ENCODE peak calls at places on chromosomes 4 and X, in four cellular contexts. U is neuronal stem cell, C is H9, Z is mesenchymal stem cell. O is an unnamed sample.

GRCh38 chr4:57104706-57105560 is 5.3 kb downstream of the IGFBP7 start:
- DNase-seq in U (no peak), C (no peak), Z (peak; percentile 79), O (no peak)

GRCh38 chrX:96004386-96004785 is 680.3 kb upstream of the DIAPH2 start:
- DNase-seq in U (no peak), C (no peak), Z (peak; percentile 48), O (no peak)

GRCh38 chr4:39085891-39086290 is 23.9 kb downstream of the KLHL5 start:
- DNase-seq in U (no peak), C (no peak), Z (no peak), O (no peak)

GRCh38 chr4:145887241-145887964 is 51.2 kb downstream of the ZNF827 start:
- DNase-seq in U (no peak), C (no peak), Z (peak; percentile 60), O (peak; percentile 36)

GRCh38 chr4:16418814-16419213 is 192.5 kb upstream of the TAPT1 start:
- DNase-seq in U (no peak), C (no peak), Z (no peak), O (no peak)

GRCh38 chrX:118751950-118752783 is 24.8 kb downstream of the IL13RA1 start:
- DNase-seq in U (no peak), C (no peak), Z (no peak), O (no peak)

GRCh38 chr4:102217345-102217744 is 127.9 kb downstream of the SLC39A8 start:
- DNase-seq in U (no peak), C (no peak), Z (no peak), O (no peak)

GRCh38 chr4:138053601-138054322 is 188.4 kb downstream of the SLC7A11 start:
- DNase-seq in U (no peak), C (no peak), Z (peak; percentile 95), O (no peak)

GRCh38 chr4:96036781-96037180 is 196.9 kb downstream of the PDHA2 start:
- DNase-seq in U (no peak), C (no peak), Z (no peak), O (no peak)

GRCh38 chr4:114782842-114783595 is 184.4 kb downstream of the UGT8 start:
- DNase-seq in U (peak; percentile 9), C (no peak), Z (peak; percentile 1), O (no peak)

GRCh38 chr4:121514443-121514842 is 133.6 kb upstream of the QRFPR start:
- DNase-seq in U (no peak), C (peak; percentile 86), Z (no peak), O (peak; percentile 65)

GRCh38 chr4:169540774-169541173 is 71.6 kb downstream of the NEK1 start:
- DNase-seq in U (no peak), C (no peak), Z (no peak), O (no peak)

GRCh38 chrX:86192827-86193226 is 44.6 kb downstream of the DACH2 start:
- DNase-seq in U (no peak), C (no peak), Z (no peak), O (no peak)

GRCh38 chrX:18574591-18574990 is 97.3 kb downstream of the RS1 start:
- DNase-seq in U (no peak), C (no peak), Z (peak; percentile 77), O (no peak)

GRCh38 chrX:12052109-12052508 is 86.2 kb upstream of the FRMPD4 start:
- DNase-seq in U (no peak), C (no peak), Z (no peak), O (no peak)

GRCh38 chrX:72247206-72247944 is 8.5 kb upstream of the ERCC6L start:
- DNase-seq in U (no peak), C (no peak), Z (no peak), O (no peak)

GRCh38 chr4:152938237-152938969 is 2.3 kb downstream of the FHDC1 start:
- DNase-seq in U (no peak), C (no peak), Z (no peak), O (no peak)
- H2BK12ac ChIP-seq in U (no peak overlapping the region), C (no peak overlapping the region), Z (no peak overlapping the region), O (no peak overlapping the region)

DNA sequence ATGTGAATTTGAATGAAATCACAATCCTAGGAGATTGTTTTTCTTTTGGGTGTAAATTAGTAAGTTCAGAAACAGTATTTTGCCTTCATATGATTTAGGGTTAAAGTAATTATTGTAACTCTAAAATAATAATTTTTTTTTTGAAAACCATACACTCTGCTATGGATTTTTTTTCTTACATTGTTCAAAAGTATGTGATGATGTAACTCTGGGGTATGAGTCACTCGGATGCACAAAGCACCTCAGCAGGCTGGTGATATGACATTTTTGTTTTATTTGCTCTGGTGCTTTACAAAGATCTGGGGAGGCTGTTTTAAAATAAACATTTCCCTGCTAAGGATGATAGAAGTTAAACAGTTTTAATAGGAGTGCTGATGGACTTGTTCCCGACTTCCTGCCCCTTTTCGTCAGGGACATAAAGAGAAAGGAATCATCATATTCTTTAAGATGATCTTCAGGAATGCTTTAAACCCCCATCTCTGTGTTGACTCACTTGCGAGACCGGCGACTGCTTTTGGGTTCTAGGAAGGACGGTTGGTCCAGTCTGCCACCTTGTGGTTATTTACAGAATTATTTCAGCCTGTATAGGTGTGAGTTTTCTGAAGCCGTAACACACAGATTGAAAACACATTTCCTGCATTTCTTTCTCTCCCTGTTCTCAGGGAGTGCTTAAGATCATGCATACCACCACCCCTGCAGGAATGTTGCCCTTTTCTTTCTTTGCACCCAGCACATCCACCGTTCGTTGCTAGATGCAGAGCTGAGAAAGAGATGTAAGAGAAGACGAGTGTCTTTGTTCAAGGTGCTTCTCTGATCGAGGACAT is 72.5 kb downstream of the RAPGEF2 start:
- DNase-seq in U (peak; percentile 72), C (peak; percentile 77), Z (peak; percentile 91), O (peak; percentile 57)
- H3K9ac ChIP-seq in U (no peak overlapping the region), C (no peak overlapping the region), Z (peak overlapping the region; percentile 66), O (no peak overlapping the region)

GRCh38 chr4:172957216-172957615 is 211.4 kb upstream of the GALNT7 start:
- DNase-seq in U (no peak), C (no peak), Z (no peak), O (no peak)

GRCh38 chr4:172950990-172951389 is 217.6 kb upstream of the GALNT7 start:
- DNase-seq in U (no peak), C (no peak), Z (no peak), O (no peak)

GRCh38 chr4:172953896-172954568 is 214.6 kb upstream of the GALNT7 start:
- DNase-seq in U (no peak), C (no peak), Z (peak; percentile 11), O (no peak)

DNA sequence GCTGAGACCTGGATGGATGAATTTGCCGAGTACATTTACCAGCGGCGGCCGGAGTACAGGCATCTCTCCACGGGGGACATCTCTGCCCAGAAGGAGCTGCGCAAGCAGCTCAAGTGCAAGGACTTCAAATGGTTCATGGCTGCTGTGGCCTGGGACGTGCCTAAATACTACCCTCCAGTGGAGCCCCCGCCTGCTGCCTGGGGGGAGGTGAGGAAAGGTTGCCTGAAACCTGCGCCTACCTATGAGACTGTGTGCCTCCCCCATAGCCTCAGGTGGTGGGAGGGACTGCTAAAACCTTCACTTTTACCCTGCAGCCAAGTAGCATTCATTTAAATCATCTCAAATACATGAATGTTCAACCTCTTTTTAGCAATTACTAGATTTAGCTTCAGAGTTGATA is 216.6 kb upstream of the GALNT7 start:
- DNase-seq in U (no peak), C (peak; percentile 40), Z (no peak), O (no peak)
- H2BK12ac ChIP-seq in U (no peak overlapping the region), C (no peak overlapping the region), Z (no peak overlapping the region), O (no peak overlapping the region)

GRCh38 chrX:1894656-1895055 is 279.8 kb downstream of the ASMT start:
- DNase-seq in U (no peak), C (no peak), Z (no peak), O (no peak)
- H3K9ac ChIP-seq in U (no peak overlapping the region), C (no peak overlapping the region), Z (no peak overlapping the region), O (no peak overlapping the region)

GRCh38 chr4:784401-785331 is 41.3 kb downstream of the CPLX1 start:
- DNase-seq in U (no peak), C (no peak), Z (no peak), O (no peak)

GRCh38 chr4:785332-786073 is 40.4 kb downstream of the CPLX1 start:
- DNase-seq in U (no peak), C (peak; percentile 77), Z (no peak), O (peak; percentile 58)

GRCh38 chr4:780730-781492 is 45.0 kb downstream of the CPLX1 start:
- DNase-seq in U (no peak), C (no peak), Z (peak; percentile 48), O (no peak)

GRCh38 chr4:781493-782216 is 44.3 kb downstream of the CPLX1 start:
- DNase-seq in U (peak; percentile 99), C (peak; percentile 100), Z (peak; percentile 99), O (peak; percentile 98)

GRCh38 chr4:783133-783541 is 42.8 kb downstream of the CPLX1 start:
- DNase-seq in U (no peak), C (no peak), Z (no peak), O (no peak)
- H2BK12ac ChIP-seq in U (no peak overlapping the region), C (no peak overlapping the region), Z (no peak overlapping the region), O (peak overlapping the region; percentile 75)

DNA sequence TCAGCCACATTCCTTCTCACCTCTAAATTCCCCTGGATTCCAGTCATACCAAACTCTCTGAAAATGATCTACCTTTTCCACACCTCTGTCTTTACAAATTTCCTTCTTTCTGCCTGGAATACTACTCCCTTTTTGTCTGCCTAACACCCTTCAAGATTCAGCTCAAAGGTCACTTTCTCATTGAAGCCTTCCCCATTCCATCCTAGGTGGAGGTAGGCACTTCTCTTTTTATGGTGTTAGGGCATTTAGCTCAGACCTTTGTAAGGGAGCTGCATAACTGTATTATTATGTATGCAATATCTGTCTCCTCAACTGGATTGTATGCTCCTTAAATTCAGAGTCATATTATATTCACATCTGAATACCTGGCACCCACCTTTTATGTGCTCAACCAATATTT is 137.7 kb downstream of the RCHY1 start:
- DNase-seq in U (no peak), C (no peak), Z (no peak), O (no peak)
- H3K9ac ChIP-seq in U (no peak overlapping the region), C (no peak overlapping the region), Z (no peak overlapping the region), O (no peak overlapping the region)